ENCODE peak calls at places on chromosomes 5 and 9, in seven cellular contexts. T, D, Z, X, G, L and U are unnamed samples.

GRCh38 chr9:114382951-114383865 is 4.6 kb downstream of the AKNA start:
- DNase-seq in G (no peak), D (no peak), L (peak), X (no peak), T (peak), Z (peak), U (no peak)

GRCh38 chr5:150180241-150181027 is 9.4 kb upstream of the SLC6A7 start:
- DNase-seq in G (no peak), X (peak), L (peak), Z (peak), D (peak), T (peak), U (no peak)

GRCh38 chr9:25700430-25700829 is 22.2 kb upstream of the TUSC1 start:
- DNase-seq in G (no peak), T (no peak), Z (no peak), L (no peak), D (no peak), X (no peak), U (no peak)

GRCh38 chr9:113682297-113682771 is 193.8 kb upstream of the ZNF618 start:
- DNase-seq in X (peak), L (peak), T (peak), G (peak), D (peak), Z (peak), U (peak)

GRCh38 chr9:127876026-127876763 is 1.3 kb downstream of the AK1 start:
- DNase-seq in X (no peak), G (no peak), D (no peak), T (no peak), L (peak), Z (no peak), U (no peak)

GRCh38 chr9:107809859-107810492 is 320.4 kb upstream of the KLF4 start:
- DNase-seq in L (no peak), G (no peak), X (no peak), T (no peak), D (no peak), Z (no peak), U (peak)

GRCh38 chr5:75536694-75537360 is 25.1 kb downstream of the POLK start:
- DNase-seq in Z (no peak), G (no peak), X (no peak), L (no peak), D (peak), T (no peak), U (no peak)

GRCh38 chr9:3074247-3074646 is 230.4 kb upstream of the PUM3 start:
- DNase-seq in Z (no peak), G (no peak), L (no peak), T (no peak), D (no peak), X (no peak), U (peak)

GRCh38 chr5:127907907-127908306 is 175.7 kb upstream of the SLC12A2 start:
- DNase-seq in Z (no peak), L (no peak), T (no peak), D (no peak), G (no peak), X (no peak), U (no peak)

GRCh38 chr9:121736964-121737462 is 85.6 kb downstream of the DAB2IP start:
- DNase-seq in T (peak), X (peak), G (peak), Z (peak), D (peak), L (peak), U (no peak)

GRCh38 chr5:137098238-137098637 is 400.9 kb downstream of the SPOCK1 start:
- DNase-seq in L (no peak), D (no peak), G (no peak), X (no peak), Z (no peak), T (no peak), U (no peak)

GRCh38 chr9:37976714-37977477 is 73.0 kb upstream of the SLC25A51 start:
- DNase-seq in Z (no peak), D (peak), G (no peak), L (no peak), T (peak), X (no peak), U (no peak)

GRCh38 chr5:32722957-32723356 is 11.8 kb downstream of the NPR3 start:
- DNase-seq in Z (no peak), G (no peak), D (no peak), X (no peak), L (no peak), T (no peak), U (no peak)

GRCh38 chr9:87338075-87338989 is 159.3 kb upstream of the DAPK1 start:
- DNase-seq in Z (no peak), X (no peak), T (no peak), L (no peak), D (no peak), G (no peak), U (no peak)

GRCh38 chr5:126536874-126537273 is 58.1 kb downstream of the ALDH7A1 start:
- DNase-seq in Z (no peak), G (no peak), L (no peak), X (no peak), T (no peak), D (no peak), U (no peak)

GRCh38 chr5:148708854-148709253 is 54.5 kb upstream of the HTR4 start:
- DNase-seq in T (no peak), L (no peak), Z (no peak), G (no peak), D (no peak), X (no peak), U (no peak)

GRCh38 chr5:137587952-137588351 is 88.8 kb upstream of the SPOCK1 start:
- DNase-seq in Z (no peak), L (no peak), X (no peak), T (no peak), G (no peak), D (no peak), U (no peak)

GRCh38 chr5:173327948-173328895 is at the start of gene STC2:
- DNase-seq in X (peak), G (peak), L (peak), D (peak), Z (peak), T (no peak), U (peak)

GRCh38 chr9:18480649-18481048 is 6.7 kb downstream of the ADAMTSL1 start:
- DNase-seq in T (no peak), L (no peak), G (no peak), Z (no peak), X (no peak), D (no peak), U (no peak)

GRCh38 chr5:60354322-60354721 is 345.6 kb downstream of the DEPDC1B start:
- DNase-seq in L (no peak), T (no peak), G (no peak), X (no peak), Z (no peak), D (no peak), U (no peak)

GRCh38 chr5:71932649-71933338 is 174.5 kb upstream of the MAP1B start:
- DNase-seq in G (peak), D (peak), L (peak), Z (peak), X (no peak), T (peak), U (peak)

GRCh38 chr9:75185585-75186170 is 97.4 kb downstream of the OSTF1 start:
- DNase-seq in D (peak), X (no peak), Z (no peak), T (no peak), L (peak), G (peak), U (no peak)

GRCh38 chr9:115614931-115615401 is 497.0 kb upstream of the TNC start:
- DNase-seq in T (no peak), X (no peak), L (no peak), D (no peak), G (no peak), Z (no peak), U (no peak)

GRCh38 chr5:167970002-167970401 is 321.4 kb upstream of the WWC1 start:
- DNase-seq in T (no peak), G (no peak), D (no peak), X (no peak), L (no peak), Z (no peak), U (no peak)

GRCh38 chr5:150400327-150401075 is 12.2 kb downstream of the CD74 start:
- DNase-seq in L (no peak), G (no peak), X (no peak), Z (no peak), D (no peak), T (no peak), U (no peak)

GRCh38 chr9:130422546-130422945 is 22.2 kb upstream of the ASS1 start:
- DNase-seq in D (no peak), X (no peak), Z (no peak), T (no peak), L (no peak), G (no peak), U (no peak)

GRCh38 chr9:75200892-75201470 is 112.7 kb downstream of the OSTF1 start:
- DNase-seq in Z (no peak), X (no peak), T (no peak), L (no peak), D (no peak), G (peak), U (no peak)

GRCh38 chr5:160479926-160480325 is 58.3 kb downstream of the PTTG1 start:
- DNase-seq in L (no peak), T (no peak), D (no peak), X (no peak), G (no peak), Z (no peak), U (peak)

GRCh38 chr9:91420471-91421021 is 3.1 kb downstream of the NFIL3 start:
- DNase-seq in T (no peak), Z (no peak), X (no peak), D (no peak), G (no peak), L (no peak), U (no peak)

GRCh38 chr5:174723979-174724483 is 351 bp upstream of the MSX2 start:
- DNase-seq in L (peak), G (peak), X (no peak), Z (no peak), D (peak), T (no peak), U (no peak)

GRCh38 chr9:86315088-86315487 is 32.8 kb upstream of the ISCA1 start:
- DNase-seq in D (no peak), T (no peak), Z (no peak), L (no peak), G (no peak), X (no peak), U (no peak)

GRCh38 chr5:73678807-73679206 is 52.8 kb downstream of the ARHGEF28 start:
- DNase-seq in Z (no peak), X (no peak), T (no peak), G (no peak), L (no peak), D (no peak), U (no peak)

GRCh38 chr5:103476776-103477175 is 85.8 kb downstream of the NUDT12 start:
- DNase-seq in X (no peak), L (no peak), Z (no peak), D (no peak), T (no peak), G (no peak), U (no peak)

GRCh38 chr5:52139888-52140580 is 647.7 kb upstream of the ITGA1 start:
- DNase-seq in T (no peak), Z (no peak), X (no peak), D (no peak), G (no peak), L (no peak), U (no peak)

GRCh38 chr5:41246376-41246775 is 33.0 kb upstream of the C6 start:
- DNase-seq in L (no peak), Z (no peak), T (peak), X (no peak), D (no peak), G (peak), U (peak)

GRCh38 chr5:41240390-41240789 is 27.1 kb upstream of the C6 start:
- DNase-seq in D (no peak), G (no peak), T (no peak), X (no peak), L (no peak), Z (no peak), U (no peak)

DNA sequence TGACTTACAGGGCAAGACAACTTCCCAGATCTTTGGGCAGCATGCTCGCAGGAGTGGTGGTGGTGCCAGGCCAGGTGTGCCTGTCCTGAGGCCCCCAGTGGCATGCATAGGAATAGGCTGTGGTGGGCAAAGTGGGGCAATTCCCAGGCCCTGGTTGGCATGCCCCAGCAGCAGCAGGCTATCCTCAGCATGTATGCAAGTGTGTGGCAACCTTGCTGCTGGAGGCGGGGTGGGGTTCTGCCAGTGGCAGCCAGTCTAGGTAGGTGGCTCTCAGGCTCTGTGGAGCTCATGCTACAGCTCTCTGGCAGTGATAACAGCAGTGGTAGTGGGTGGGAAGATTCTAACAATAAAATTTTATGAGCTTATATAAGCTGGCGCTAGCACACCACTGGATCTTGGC is 27.7 kb upstream of the C6 start:
- DNase-seq in T (no peak), Z (no peak), L (no peak), D (no peak), G (no peak), X (no peak), U (no peak)
- TF ChIP-seq POLR2A in T (no peak), Z (no peak), L (no peak), D (no peak), G (no peak), X (no peak), U (no peak)

GRCh38 chr5:146441896-146442295 is 5.2 kb upstream of the TCERG1 start:
- DNase-seq in Z (no peak), D (no peak), X (no peak), T (no peak), L (no peak), G (no peak), U (no peak)

GRCh38 chr5:146447734-146448380 is 724 bp downstream of the TCERG1 start:
- DNase-seq in X (no peak), Z (no peak), T (no peak), G (no peak), L (no peak), D (no peak), U (no peak)

GRCh38 chr5:146448783-146449519 is 1.8 kb downstream of the TCERG1 start:
- DNase-seq in G (no peak), T (no peak), Z (no peak), L (no peak), D (no peak), X (no peak), U (no peak)

GRCh38 chr5:146451411-146451810 is 4.3 kb downstream of the TCERG1 start:
- DNase-seq in G (no peak), D (no peak), Z (no peak), X (no peak), L (no peak), T (no peak), U (no peak)

GRCh38 chr5:146446861-146447733 is at the start of gene TCERG1:
- DNase-seq in X (peak), L (peak), T (peak), G (peak), D (peak), Z (peak), U (peak)
- TF ChIP-seq POLR2A in X (no peak), L (peak), T (no peak), G (peak), D (peak), Z (peak), U (peak)

GRCh38 chr9:6692891-6693361 is 47.4 kb upstream of the GLDC start:
- DNase-seq in D (no peak), T (no peak), X (no peak), G (no peak), L (no peak), Z (no peak), U (no peak)
- TF ChIP-seq POLR2A in D (no peak), T (no peak), X (no peak), G (no peak), L (no peak), Z (no peak), U (no peak)

DNA sequence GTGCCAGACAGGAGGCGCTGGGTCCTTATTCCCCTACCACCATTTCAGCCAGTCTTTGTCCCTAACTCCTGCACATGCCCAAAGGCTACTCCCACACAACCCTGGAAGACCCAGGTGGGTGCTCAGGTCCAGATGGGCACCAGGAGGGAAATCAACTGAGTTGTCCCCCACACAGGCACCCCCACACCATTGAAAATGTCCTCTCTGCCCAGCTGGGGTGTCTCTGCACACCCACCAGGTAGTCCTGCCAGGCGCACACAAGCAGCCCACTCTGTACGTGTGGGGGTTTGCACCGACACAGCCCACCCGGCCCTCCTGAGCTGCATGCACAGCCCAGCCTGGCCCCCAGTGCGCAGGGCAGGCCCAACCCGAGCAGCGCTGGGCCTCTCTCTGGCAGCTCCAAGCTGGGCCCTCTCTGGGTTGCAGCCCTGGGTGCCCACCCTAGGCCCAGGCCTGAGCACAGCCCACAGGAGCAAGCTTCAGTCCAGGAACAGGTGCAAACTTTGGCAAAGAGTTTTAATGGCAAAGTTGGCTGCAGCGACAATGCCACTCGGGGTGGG is 2.2 kb downstream of the RNF208 start:
- DNase-seq in X (no peak), T (no peak), Z (no peak), D (no peak), G (no peak), L (no peak), U (no peak)
- TF ChIP-seq POLR2A in X (no peak), T (no peak), Z (no peak), D (no peak), G (no peak), L (no peak), U (no peak)

GRCh38 chr5:162593881-162594280 is 526.3 kb downstream of the GABRG2 start:
- DNase-seq in X (no peak), D (no peak), T (no peak), Z (no peak), L (no peak), G (no peak), U (no peak)
- TF ChIP-seq POLR2A in X (no peak), D (no peak), T (no peak), Z (no peak), L (no peak), G (no peak), U (no peak)

DNA sequence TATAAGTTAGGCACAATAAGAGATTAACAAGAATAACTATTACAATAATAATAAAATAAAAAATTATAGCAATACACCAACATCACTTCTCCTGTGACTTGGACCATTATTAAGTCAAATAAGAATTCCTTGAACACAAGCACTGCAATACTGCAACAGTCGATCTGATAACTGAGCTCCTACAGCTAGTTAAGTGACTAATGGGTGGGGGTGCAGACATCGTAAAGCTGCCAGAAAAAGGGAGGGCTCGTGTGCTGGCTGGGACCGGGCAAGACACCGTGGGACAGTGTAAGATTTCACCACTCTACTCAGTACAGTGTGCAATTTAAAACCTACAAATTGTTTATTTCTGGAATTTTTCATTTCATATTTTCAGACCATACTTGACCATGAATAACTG is 78.8 kb downstream of the SNX24 start:
- DNase-seq in X (no peak), Z (no peak), D (no peak), L (no peak), G (no peak), T (no peak), U (no peak)
- TF ChIP-seq POLR2A in X (no peak), Z (no peak), D (no peak), L (no peak), G (no peak), T (no peak), U (no peak)

DNA sequence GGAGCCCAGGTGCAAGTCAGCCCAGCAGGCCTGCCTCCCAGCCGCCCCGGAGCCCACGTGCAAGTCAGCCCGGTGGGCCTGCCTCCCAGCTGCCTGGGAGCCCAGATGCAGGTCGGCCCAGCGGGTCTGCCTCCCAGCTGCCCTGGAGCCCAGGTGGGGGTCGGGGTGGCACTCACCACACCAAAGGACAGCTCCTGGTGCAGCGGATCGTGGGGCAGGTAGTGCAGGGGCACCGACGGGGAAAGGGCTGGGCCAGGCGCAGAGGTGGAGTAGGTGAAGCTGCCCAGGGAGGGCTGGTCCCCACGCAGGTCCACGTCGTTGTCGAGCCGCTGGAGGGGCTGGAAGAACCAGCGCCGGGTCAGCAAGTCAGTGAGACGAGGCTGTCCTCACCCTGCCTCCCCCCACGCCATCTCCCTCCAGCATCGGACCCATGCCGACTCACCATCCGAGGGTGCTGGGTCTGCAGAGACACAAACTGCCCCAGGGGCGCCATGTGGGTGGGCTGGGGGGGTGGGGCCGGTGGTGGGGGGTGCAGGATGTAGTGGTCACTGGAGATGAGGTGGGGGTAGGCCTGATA is 6.7 kb downstream of the RNF44 start:
- DNase-seq in G (no peak), T (no peak), Z (no peak), L (peak), X (no peak), D (no peak), U (no peak)
- TF ChIP-seq POLR2A in G (no peak), T (no peak), Z (no peak), L (no peak), X (no peak), D (no peak), U (no peak)

DNA sequence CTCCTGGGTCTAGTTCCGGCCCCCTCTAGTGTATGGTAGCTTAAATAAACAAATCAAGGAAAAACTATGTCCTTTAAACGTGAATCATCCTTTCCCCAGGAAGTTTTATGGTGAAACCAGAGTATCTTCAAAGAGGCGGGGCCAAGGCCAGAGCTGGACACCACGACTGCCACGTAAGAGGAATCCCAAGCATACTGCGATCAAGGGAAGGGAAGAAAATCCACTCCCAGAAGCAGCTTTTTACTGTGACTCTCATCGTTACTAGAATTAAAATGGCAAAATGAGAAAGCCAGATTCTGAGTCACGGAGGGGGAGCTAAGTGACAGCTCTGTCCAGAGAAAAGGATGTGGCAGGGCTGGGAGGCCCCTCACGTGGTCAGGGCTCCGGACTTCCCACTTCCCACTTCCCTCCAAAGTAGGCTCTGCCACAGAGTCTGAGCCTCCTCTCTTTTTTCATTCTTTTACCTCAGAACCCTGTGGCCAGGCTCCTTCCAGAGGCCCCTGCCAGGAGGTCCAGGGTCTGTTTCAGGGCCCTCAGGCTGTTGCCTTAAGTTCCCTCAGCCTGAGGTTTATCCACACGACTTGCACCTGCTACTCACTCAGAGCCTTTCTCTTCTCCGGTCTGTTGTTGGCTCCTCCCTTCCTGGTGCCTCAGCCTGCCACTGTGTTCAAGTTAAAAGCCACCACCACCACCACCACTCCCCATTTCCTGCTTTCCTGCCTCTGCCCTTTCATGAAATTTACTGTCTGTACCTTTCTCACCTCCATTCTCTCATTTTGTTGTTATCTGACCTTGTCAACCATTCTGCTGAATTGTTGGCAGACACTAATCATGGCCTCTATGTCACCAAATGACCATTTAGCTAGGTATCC is 1.4 kb upstream of the GLRX start:
- DNase-seq in T (peak), Z (peak), G (peak), D (peak), X (no peak), L (peak), U (peak)
- TF ChIP-seq POLR2A in T (peak), Z (no peak), G (no peak), D (no peak), X (no peak), L (no peak), U (peak)